ENCODE peak calls at places on chromosome 2, in five cellular contexts. X is amniotic epithelial cell, Y is EL, S is endothelial cell, O is mucosa of gallbladder. Q is an unnamed sample.

GRCh38 chr2:230614040-230614439 is 98.6 kb upstream of the CAB39 start:
- DNase-seq in X (no peak), Y (no peak), S (no peak), O (no peak), Q (no peak)

GRCh38 chr2:160337728-160338127 is 137.7 kb upstream of the ITGB6 start:
- DNase-seq in X (no peak), Y (no peak), S (no peak), O (no peak), Q (no peak)

GRCh38 chr2:63984606-63985359 is 34.4 kb downstream of the VPS54 start:
- DNase-seq in X (no peak), Y (no peak), S (no peak), O (no peak), Q (no peak)

GRCh38 chr2:18180031-18180610 is 301.7 kb downstream of the KCNS3 start:
- DNase-seq in X (no peak), Y (no peak), S (no peak), O (no peak), Q (no peak)

GRCh38 chr2:46873632-46874068 is 42.0 kb downstream of the MCFD2 start:
- DNase-seq in X (peak), Y (peak), S (no peak), O (peak), Q (peak)

GRCh38 chr2:142868281-142868762 is 9.1 kb upstream of the KYNU start:
- DNase-seq in X (no peak), Y (no peak), S (no peak), O (peak), Q (peak)

GRCh38 chr2:86028763-86029381 is 76.8 kb downstream of the POLR1A start:
- DNase-seq in X (no peak), Y (no peak), S (no peak), O (peak), Q (no peak)

GRCh38 chr2:216633616-216634316 is 546 bp downstream of the IGFBP2 start:
- DNase-seq in X (no peak), Y (peak), S (peak), O (no peak), Q (no peak)

GRCh38 chr2:105592288-105592687 is 152.4 kb upstream of the NCK2 start:
- DNase-seq in X (peak), Y (no peak), S (no peak), O (peak), Q (no peak)

GRCh38 chr2:117958186-117958585 is 55.7 kb downstream of the CCDC93 start:
- DNase-seq in X (peak), Y (peak), S (no peak), O (peak), Q (peak)

GRCh38 chr2:103959174-103960125 is 894.5 kb upstream of the POU3F3 start:
- DNase-seq in X (no peak), Y (no peak), S (peak), O (peak), Q (no peak)

GRCh38 chr2:238847432-238847801 is 468 bp upstream of the TWIST2 start:
- DNase-seq in X (no peak), Y (no peak), S (no peak), O (no peak), Q (no peak)

GRCh38 chr2:127810156-127810636 is 775 bp downstream of the WDR33 start:
- DNase-seq in X (peak), Y (peak), S (no peak), O (no peak), Q (peak)

GRCh38 chr2:199484927-199485326 is 27.2 kb upstream of the SATB2 start:
- DNase-seq in X (no peak), Y (peak), S (no peak), O (no peak), Q (peak)

GRCh38 chr2:189641565-189641964 is 19.7 kb upstream of the ASNSD1 start:
- DNase-seq in X (peak), Y (peak), S (no peak), O (no peak), Q (no peak)

GRCh38 chr2:67872481-67872880 is 190.3 kb downstream of the C1D start:
- DNase-seq in X (no peak), Y (peak), S (no peak), O (no peak), Q (peak)

GRCh38 chr2:98458207-98458606 is 13.5 kb downstream of the INPP4A start:
- DNase-seq in X (peak), Y (no peak), S (no peak), O (no peak), Q (no peak)

GRCh38 chr2:18413794-18414396 is 146.6 kb downstream of the RDH14 start:
- DNase-seq in X (peak), Y (peak), S (no peak), O (no peak), Q (peak)

GRCh38 chr2:110961024-110961423 is 159.7 kb upstream of the BCL2L11 start:
- DNase-seq in X (no peak), Y (no peak), S (no peak), O (no peak), Q (no peak)

GRCh38 chr2:158199928-158200650 is 98.4 kb downstream of the UPP2 start:
- DNase-seq in X (no peak), Y (no peak), S (no peak), O (no peak), Q (no peak)

GRCh38 chr2:96359310-96359709 is 23.7 kb downstream of the NCAPH start:
- DNase-seq in X (peak), Y (no peak), S (no peak), O (no peak), Q (no peak)

GRCh38 chr2:205483122-205483521 is 199.2 kb upstream of the NRP2 start:
- DNase-seq in X (no peak), Y (no peak), S (no peak), O (no peak), Q (no peak)

Q was measured in LHCN-M2.